ENCODE peak calls at places on chromosome 7, in ten cellular contexts. E is GM12892, B is stomach, D is prostate gland, M is HL-60, W is GM12891, S is GM23338, Y is transverse colon, V is HepG2, I is suprapubic skin. K is an unnamed sample.

GRCh38 chr7:123763191-123763661 is 14.4 kb upstream of the WASL start:
- DNase-seq in M (no peak), V (no peak), D (no peak), Y (no peak), W (no peak), E (no peak), S (no peak), B (no peak), I (no peak), K (no peak)

GRCh38 chr7:6170571-6171531 is 101.6 kb downstream of the CYTH3 start:
- DNase-seq in V (no peak), W (no peak), D (no peak), S (no peak), M (no peak), I (no peak), Y (no peak), E (no peak), B (no peak), K (no peak)

GRCh38 chr7:138029941-138030340 is 28.1 kb upstream of the CREB3L2 start:
- DNase-seq in Y (no peak), I (no peak), V (no peak), W (no peak), D (no peak), E (no peak), M (no peak), B (no peak), S (no peak), K (no peak)

GRCh38 chr7:135147341-135147898 is 452 bp upstream of the TMEM140 start:
- DNase-seq in W (no peak), D (no peak), E (no peak), B (no peak), I (no peak), Y (no peak), S (no peak), M (peak), V (no peak), K (no peak)

GRCh38 chr7:27249724-27250636 is 7.4 kb downstream of the EVX1 start:
- DNase-seq in E (no peak), D (no peak), W (no peak), V (no peak), B (no peak), I (no peak), S (no peak), M (no peak), Y (no peak), K (no peak)

GRCh38 chr7:5229451-5230271 is 39.6 kb downstream of the WIPI2 start:
- DNase-seq in Y (no peak), M (no peak), I (no peak), W (no peak), D (no peak), V (no peak), S (no peak), E (no peak), B (no peak), K (no peak)

GRCh38 chr7:99095698-99096097 is 48.2 kb downstream of the SMURF1 start:
- DNase-seq in D (no peak), B (no peak), Y (no peak), S (no peak), V (no peak), I (no peak), W (no peak), M (no peak), E (no peak), K (no peak)

GRCh38 chr7:141333459-141333858 is 217.8 kb upstream of the AGK start:
- DNase-seq in W (no peak), Y (no peak), V (no peak), D (no peak), M (no peak), S (peak), B (no peak), I (no peak), E (no peak), K (no peak)

GRCh38 chr7:80826520-80827237 is 92.2 kb downstream of the SEMA3C start:
- DNase-seq in Y (no peak), V (no peak), S (no peak), B (no peak), W (no peak), I (no peak), E (no peak), M (no peak), D (no peak), K (no peak)

GRCh38 chr7:27116962-27117686 is 13.4 kb downstream of the HOXA4 start:
- DNase-seq in V (no peak), M (no peak), Y (no peak), D (no peak), W (no peak), I (no peak), S (no peak), E (no peak), B (no peak), K (no peak)

GRCh38 chr7:57867884-57868701 is 418.1 kb downstream of the ZNF716 start:
- DNase-seq in M (no peak), W (no peak), V (no peak), B (no peak), E (no peak), D (no peak), I (peak), S (no peak), Y (no peak), K (peak)

GRCh38 chr7:129363-130221 is 62.8 kb upstream of the FAM20C start:
- DNase-seq in B (no peak), Y (no peak), V (no peak), E (no peak), M (peak), W (no peak), S (no peak), I (no peak), D (peak), K (no peak)

GRCh38 chr7:87220734-87221215 is 1.2 kb upstream of the TMEM243 start:
- DNase-seq in B (no peak), V (no peak), Y (peak), I (no peak), D (peak), S (peak), E (no peak), M (no peak), W (no peak), K (no peak)

GRCh38 chr7:79268730-79269129 is 184.7 kb downstream of the MAGI2 start:
- DNase-seq in B (no peak), S (no peak), E (no peak), Y (no peak), V (no peak), I (no peak), D (no peak), M (no peak), W (no peak), K (no peak)

GRCh38 chr7:78139335-78139734 is 340.8 kb downstream of the PHTF2 start:
- DNase-seq in Y (no peak), S (no peak), I (no peak), V (no peak), B (no peak), W (no peak), E (no peak), D (no peak), M (no peak), K (no peak)

GRCh38 chr7:98284335-98285036 is 3.0 kb downstream of the BRI3 start:
- DNase-seq in E (no peak), W (no peak), V (peak), M (peak), D (peak), B (peak), I (peak), S (no peak), Y (peak), K (no peak)

GRCh38 chr7:35605760-35606159 is 89.2 kb downstream of the HERPUD2 start:
- DNase-seq in W (no peak), M (no peak), Y (no peak), E (no peak), I (no peak), S (no peak), D (no peak), V (no peak), B (no peak), K (no peak)

GRCh38 chr7:23713285-23714235 is 3.5 kb downstream of the STK31 start:
- DNase-seq in W (no peak), V (peak), D (no peak), M (no peak), E (no peak), Y (no peak), B (no peak), I (no peak), S (no peak), K (no peak)

GRCh38 chr7:7731732-7732131 is 13.3 kb upstream of the RPA3 start:
- DNase-seq in V (peak), D (no peak), W (no peak), E (no peak), B (no peak), S (no peak), M (no peak), I (no peak), Y (no peak), K (no peak)

GRCh38 chr7:105828141-105828540 is 48.3 kb downstream of the ATXN7L1 start:
- DNase-seq in W (no peak), Y (no peak), M (no peak), B (no peak), I (no peak), S (no peak), D (no peak), V (no peak), E (no peak), K (no peak)

GRCh38 chr7:91424372-91424771 is 160.1 kb downstream of the FZD1 start:
- DNase-seq in D (no peak), E (no peak), V (peak), Y (no peak), I (no peak), W (no peak), B (no peak), M (no peak), S (peak), K (no peak)

GRCh38 chr7:75711076-75711475 is 27.7 kb downstream of the HIP1 start:
- DNase-seq in V (no peak), Y (no peak), W (no peak), I (no peak), E (no peak), S (no peak), B (no peak), M (no peak), D (no peak), K (no peak)

GRCh38 chr7:75712517-75713361 is 26.0 kb downstream of the HIP1 start:
- DNase-seq in S (no peak), I (no peak), E (no peak), Y (no peak), M (no peak), D (no peak), V (no peak), W (no peak), B (no peak), K (no peak)

GRCh38 chr7:75715864-75716263 is 22.9 kb downstream of the HIP1 start:
- DNase-seq in D (no peak), W (no peak), S (no peak), V (no peak), B (no peak), M (no peak), Y (no peak), I (no peak), E (no peak), K (no peak)

GRCh38 chr7:75716992-75717626 is 21.6 kb downstream of the HIP1 start:
- DNase-seq in W (no peak), B (no peak), E (no peak), D (no peak), Y (no peak), S (no peak), I (no peak), M (no peak), V (peak), K (no peak)

DNA sequence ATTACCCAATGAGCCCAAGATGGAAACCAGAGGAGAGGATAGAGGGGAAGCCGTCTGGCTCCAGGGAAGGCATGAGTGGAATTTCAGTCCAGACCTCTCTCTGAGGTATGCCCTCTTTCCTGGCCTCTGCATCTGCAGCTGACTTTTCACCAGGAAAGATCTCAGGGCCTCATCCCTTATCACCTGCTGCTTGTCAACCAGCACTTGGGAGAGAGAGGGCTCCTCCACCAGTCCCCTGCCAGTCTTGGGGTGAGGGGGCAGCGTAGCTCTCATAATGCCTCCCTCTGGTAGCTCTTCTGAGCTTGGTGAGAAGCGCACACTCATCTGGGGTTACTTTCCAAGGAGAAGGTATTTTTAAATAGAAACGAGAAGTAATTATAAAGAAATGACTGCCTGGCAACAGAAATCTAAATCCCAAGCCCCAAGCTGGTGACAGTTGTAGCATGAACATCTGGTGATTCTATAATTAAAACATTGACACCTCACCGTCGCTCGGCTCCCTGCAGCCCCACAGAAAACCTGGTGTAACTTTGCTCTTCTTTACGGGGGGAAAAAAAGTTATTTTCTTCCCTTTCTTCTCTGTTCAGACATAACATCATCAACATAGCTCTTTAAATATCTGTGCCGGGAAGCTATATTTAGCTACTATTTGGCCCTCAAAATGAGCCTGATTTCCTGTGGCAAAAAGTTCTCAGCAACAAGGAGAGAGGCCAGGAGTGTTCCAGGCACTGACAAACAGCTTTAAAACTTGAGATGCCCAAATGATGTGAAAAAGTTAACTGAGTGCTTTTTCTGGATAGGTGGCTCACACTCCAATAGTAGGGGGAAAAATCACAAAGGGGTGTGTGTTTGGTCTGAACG is 26.9 kb downstream of the HIP1 start:
- DNase-seq in B (no peak), M (no peak), I (no peak), D (no peak), V (no peak), W (no peak), S (no peak), Y (no peak), E (no peak), K (no peak)
- TF ChIP-seq POLR2AphosphoS5 in B (no peak), M (no peak), I (no peak), D (no peak), V (no peak), W (no peak), S (no peak), Y (no peak), E (no peak), K (no peak)

DNA sequence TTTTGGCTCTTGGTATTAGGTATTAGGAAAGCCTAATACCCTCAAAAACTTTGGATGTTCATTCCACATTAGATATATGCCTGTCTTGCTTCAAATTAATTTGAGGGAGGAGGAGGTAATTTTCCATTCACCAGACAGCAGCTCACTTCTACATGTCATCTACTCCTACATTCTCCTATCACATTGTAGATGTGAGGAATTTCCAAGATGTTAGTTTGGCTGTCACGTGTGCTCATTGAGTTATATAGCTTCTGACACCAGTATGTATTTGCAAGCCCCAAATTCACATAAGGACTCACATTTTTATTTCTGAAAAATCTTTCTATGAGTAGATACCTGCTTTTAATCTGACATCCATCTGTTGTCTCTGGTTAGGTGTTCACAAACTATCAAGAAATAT is 22.5 kb upstream of the SMKR1 start:
- DNase-seq in D (no peak), W (no peak), V (no peak), B (no peak), Y (no peak), M (no peak), E (no peak), S (no peak), I (no peak), K (no peak)
- TF ChIP-seq POLR2AphosphoS5 in D (no peak), W (no peak), V (no peak), B (no peak), Y (no peak), M (no peak), E (no peak), S (no peak), I (no peak), K (no peak)

DNA sequence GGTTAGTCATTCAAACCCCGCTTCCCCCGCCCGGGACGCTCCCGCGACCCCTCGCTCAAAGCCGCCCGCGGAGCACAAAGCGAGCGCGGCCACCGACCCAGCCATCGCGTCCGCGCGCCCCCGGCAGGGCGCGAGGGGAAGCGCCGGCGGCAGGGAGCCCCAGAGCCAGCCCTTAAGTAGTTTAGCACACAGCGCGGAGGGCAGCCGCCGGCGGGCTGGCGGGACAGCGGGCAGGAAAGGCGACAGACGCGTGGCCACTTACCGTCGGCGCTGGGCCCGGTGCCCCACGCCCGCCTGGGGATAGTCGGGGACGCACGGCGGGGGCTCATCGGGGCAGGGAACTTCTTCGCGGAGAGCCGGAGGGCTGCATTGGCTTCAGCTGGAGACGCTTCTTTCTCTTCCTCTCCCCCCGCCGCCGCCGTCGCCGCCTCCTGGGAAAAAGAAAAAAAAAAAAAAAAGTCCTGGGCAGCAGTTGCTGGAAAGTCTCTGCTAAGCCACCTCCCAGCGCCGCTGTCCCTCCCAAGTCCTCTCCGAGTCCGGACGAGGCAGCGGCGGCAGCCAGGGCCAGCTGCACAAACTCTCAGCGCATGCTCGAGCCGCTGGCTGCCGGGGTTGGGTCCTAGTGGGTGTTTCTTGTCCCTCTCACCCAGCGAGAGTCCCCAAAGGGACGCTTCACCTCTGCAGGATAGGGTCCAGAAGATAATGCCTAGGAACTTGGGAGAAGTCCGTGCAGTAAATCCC is at the start of gene TSPAN12:
- DNase-seq in D (peak), S (peak), B (peak), E (peak), Y (peak), M (peak), I (peak), W (peak), V (peak), K (peak)
- TF ChIP-seq POLR2AphosphoS5 in D (no peak), S (peak), B (no peak), E (no peak), Y (peak), M (no peak), I (no peak), W (peak), V (no peak), K (no peak)

GRCh38 chr7:1737523-1737922 is 67.4 kb downstream of the ELFN1 start:
- DNase-seq in M (no peak), V (no peak), D (no peak), I (no peak), E (no peak), Y (no peak), B (no peak), W (no peak), S (no peak), K (no peak)

GRCh38 chr7:1735262-1735661 is 65.2 kb downstream of the ELFN1 start:
- DNase-seq in D (no peak), I (no peak), W (no peak), Y (no peak), V (no peak), B (no peak), E (no peak), M (no peak), S (no peak), K (no peak)

GRCh38 chr7:1736826-1737225 is 66.7 kb downstream of the ELFN1 start:
- DNase-seq in D (no peak), S (no peak), I (no peak), W (no peak), V (no peak), Y (no peak), B (no peak), M (no peak), E (no peak), K (no peak)

GRCh38 chr7:1736469-1736817 is 66.4 kb downstream of the ELFN1 start:
- DNase-seq in B (no peak), E (no peak), W (no peak), M (no peak), V (no peak), I (no peak), S (no peak), D (no peak), Y (no peak), K (no peak)

GRCh38 chr7:1735806-1736468 is 65.9 kb downstream of the ELFN1 start:
- DNase-seq in S (no peak), B (no peak), Y (no peak), V (no peak), E (no peak), D (no peak), M (no peak), W (no peak), I (no peak), K (no peak)
- TF ChIP-seq POLR2AphosphoS5 in S (no peak), B (no peak), Y (no peak), V (no peak), E (no peak), D (no peak), M (no peak), W (no peak), I (no peak), K (no peak)